ENCODE peak calls at places on chromosome 16, in nine cellular contexts. One of them, this sample, is unnamed.
A peak's percentile ranks its signal among the peaks of the same experiment; 100 is the strongest.

GRCh38 chr16:89721644-89722391 is 481 bp downstream of the ZNF276 start:
- DNase-seq in H7: peak; percentile 85
- DNase-seq in OCI-LY7: peak; percentile 78
- DNase-seq in heart right ventricle: peak; percentile 61
- DNase-seq in AG10803: peak; percentile 38
- DNase-seq in GM06990: peak; percentile 82
- DNase-seq in BJ: no peak
- DNase-seq in tibial artery: peak; percentile 77
- DNase-seq in naive thymus-derived CD4-positive, alpha-beta T cell: peak; percentile 75
- DNase-seq in this sample: no peak

GRCh38 chr16:86424413-86424812 is 85.9 kb upstream of the FOXF1 start:
- DNase-seq in naive thymus-derived CD4-positive, alpha-beta T cell: no peak
- DNase-seq in H7: no peak
- DNase-seq in GM06990: no peak
- DNase-seq in AG10803: no peak
- DNase-seq in heart right ventricle: no peak
- DNase-seq in OCI-LY7: no peak
- DNase-seq in tibial artery: no peak
- DNase-seq in BJ: no peak
- DNase-seq in this sample: peak; percentile 64

GRCh38 chr16:85556456-85557082 is 56.6 kb upstream of the GSE1 start:
- DNase-seq in AG10803: no peak
- DNase-seq in tibial artery: peak; percentile 86
- DNase-seq in GM06990: peak; percentile 70
- DNase-seq in heart right ventricle: peak; percentile 69
- DNase-seq in OCI-LY7: peak; percentile 69
- DNase-seq in H7: peak; percentile 90
- DNase-seq in BJ: no peak
- DNase-seq in naive thymus-derived CD4-positive, alpha-beta T cell: peak; percentile 61
- DNase-seq in this sample: peak; percentile 86

GRCh38 chr16:84423416-84423837 is 55.1 kb downstream of the ATP2C2 start:
- DNase-seq in GM06990: no peak
- DNase-seq in AG10803: peak; percentile 31
- DNase-seq in naive thymus-derived CD4-positive, alpha-beta T cell: no peak
- DNase-seq in OCI-LY7: peak; percentile 82
- DNase-seq in tibial artery: no peak
- DNase-seq in heart right ventricle: no peak
- DNase-seq in BJ: no peak
- DNase-seq in H7: no peak
- DNase-seq in this sample: peak; percentile 53

GRCh38 chr16:12976936-12977335 is 75.5 kb downstream of the SHISA9 start:
- DNase-seq in OCI-LY7: no peak
- DNase-seq in AG10803: no peak
- DNase-seq in tibial artery: no peak
- DNase-seq in naive thymus-derived CD4-positive, alpha-beta T cell: no peak
- DNase-seq in BJ: no peak
- DNase-seq in H7: no peak
- DNase-seq in GM06990: no peak
- DNase-seq in heart right ventricle: no peak
- DNase-seq in this sample: peak; percentile 49

GRCh38 chr16:49701867-49702494 is 153.9 kb downstream of the ZNF423 start:
- DNase-seq in BJ: no peak
- DNase-seq in OCI-LY7: no peak
- DNase-seq in H7: peak; percentile 86
- DNase-seq in tibial artery: peak; percentile 84
- DNase-seq in naive thymus-derived CD4-positive, alpha-beta T cell: no peak
- DNase-seq in heart right ventricle: peak; percentile 53
- DNase-seq in AG10803: peak; percentile 6
- DNase-seq in GM06990: no peak
- DNase-seq in this sample: peak; percentile 87

GRCh38 chr16:83615131-83615530 is 192.6 kb upstream of the HSBP1 start:
- DNase-seq in H7: no peak
- DNase-seq in AG10803: peak; percentile 64
- DNase-seq in OCI-LY7: no peak
- DNase-seq in BJ: no peak
- DNase-seq in heart right ventricle: no peak
- DNase-seq in GM06990: no peak
- DNase-seq in tibial artery: no peak
- DNase-seq in naive thymus-derived CD4-positive, alpha-beta T cell: no peak
- DNase-seq in this sample: no peak

GRCh38 chr16:56400458-56400857 is 24.9 kb downstream of the AMFR start:
- DNase-seq in heart right ventricle: no peak
- DNase-seq in tibial artery: no peak
- DNase-seq in naive thymus-derived CD4-positive, alpha-beta T cell: no peak
- DNase-seq in GM06990: no peak
- DNase-seq in BJ: no peak
- DNase-seq in AG10803: no peak
- DNase-seq in H7: no peak
- DNase-seq in OCI-LY7: no peak
- DNase-seq in this sample: no peak

GRCh38 chr16:66953462-66954096 is 7.5 kb upstream of the CES3 start:
- DNase-seq in naive thymus-derived CD4-positive, alpha-beta T cell: no peak
- DNase-seq in BJ: no peak
- DNase-seq in OCI-LY7: no peak
- DNase-seq in H7: no peak
- DNase-seq in tibial artery: no peak
- DNase-seq in AG10803: no peak
- DNase-seq in GM06990: no peak
- DNase-seq in heart right ventricle: no peak
- DNase-seq in this sample: no peak

GRCh38 chr16:66949472-66949871 is 11.6 kb upstream of the CES3 start:
- DNase-seq in AG10803: no peak
- DNase-seq in naive thymus-derived CD4-positive, alpha-beta T cell: no peak
- DNase-seq in GM06990: no peak
- DNase-seq in BJ: no peak
- DNase-seq in heart right ventricle: no peak
- DNase-seq in tibial artery: no peak
- DNase-seq in H7: no peak
- DNase-seq in OCI-LY7: no peak
- DNase-seq in this sample: no peak

GRCh38 chr16:66950437-66950836 is 10.6 kb upstream of the CES3 start:
- DNase-seq in AG10803: no peak
- DNase-seq in naive thymus-derived CD4-positive, alpha-beta T cell: no peak
- DNase-seq in GM06990: no peak
- DNase-seq in OCI-LY7: no peak
- DNase-seq in H7: no peak
- DNase-seq in BJ: no peak
- DNase-seq in tibial artery: no peak
- DNase-seq in heart right ventricle: no peak
- DNase-seq in this sample: no peak

GRCh38 chr16:66952430-66953139 is 8.5 kb upstream of the CES3 start:
- DNase-seq in heart right ventricle: no peak
- DNase-seq in naive thymus-derived CD4-positive, alpha-beta T cell: no peak
- DNase-seq in tibial artery: no peak
- DNase-seq in H7: no peak
- DNase-seq in AG10803: no peak
- DNase-seq in GM06990: no peak
- DNase-seq in BJ: no peak
- DNase-seq in OCI-LY7: no peak
- DNase-seq in this sample: no peak

GRCh38 chr16:66950971-66951790 is 9.9 kb upstream of the CES3 start:
- DNase-seq in naive thymus-derived CD4-positive, alpha-beta T cell: no peak
- DNase-seq in GM06990: no peak
- DNase-seq in BJ: no peak
- DNase-seq in heart right ventricle: no peak
- DNase-seq in tibial artery: no peak
- DNase-seq in AG10803: no peak
- DNase-seq in OCI-LY7: no peak
- DNase-seq in H7: no peak
- DNase-seq in this sample: no peak
- H3K4me3 ChIP-seq in naive thymus-derived CD4-positive, alpha-beta T cell: no peak overlapping the region
- H3K4me3 ChIP-seq in GM06990: no peak overlapping the region
- H3K4me3 ChIP-seq in BJ: no peak overlapping the region
- H3K4me3 ChIP-seq in heart right ventricle: no peak overlapping the region
- H3K4me3 ChIP-seq in tibial artery: no peak overlapping the region
- H3K4me3 ChIP-seq in AG10803: no peak overlapping the region
- H3K4me3 ChIP-seq in OCI-LY7: no peak overlapping the region
- H3K4me3 ChIP-seq in H7: no peak overlapping the region
- H3K4me3 ChIP-seq in this sample: peak overlapping the region; percentile 11

GRCh38 chr16:75621170-75621477 is 2.0 kb downstream of the ADAT1 start:
- DNase-seq in GM06990: no peak
- DNase-seq in tibial artery: no peak
- DNase-seq in heart right ventricle: no peak
- DNase-seq in naive thymus-derived CD4-positive, alpha-beta T cell: no peak
- DNase-seq in H7: peak; percentile 46
- DNase-seq in BJ: peak; percentile 5
- DNase-seq in AG10803: peak; percentile 47
- DNase-seq in OCI-LY7: peak; percentile 64
- DNase-seq in this sample: peak; percentile 52
- H3K4me3 ChIP-seq in GM06990: no peak overlapping the region
- H3K4me3 ChIP-seq in tibial artery: no peak overlapping the region
- H3K4me3 ChIP-seq in heart right ventricle: no peak overlapping the region
- H3K4me3 ChIP-seq in naive thymus-derived CD4-positive, alpha-beta T cell: peak overlapping the region; percentile 80
- H3K4me3 ChIP-seq in H7: no peak overlapping the region
- H3K4me3 ChIP-seq in BJ: no peak overlapping the region
- H3K4me3 ChIP-seq in AG10803: no peak overlapping the region
- H3K4me3 ChIP-seq in OCI-LY7: peak overlapping the region; percentile 82
- H3K4me3 ChIP-seq in this sample: peak overlapping the region; percentile 99

GRCh38 chr16:75112281-75113045 is 4.1 kb downstream of the LDHD start:
- DNase-seq in AG10803: no peak
- DNase-seq in tibial artery: no peak
- DNase-seq in heart right ventricle: no peak
- DNase-seq in GM06990: no peak
- DNase-seq in BJ: no peak
- DNase-seq in OCI-LY7: no peak
- DNase-seq in naive thymus-derived CD4-positive, alpha-beta T cell: no peak
- DNase-seq in H7: peak; percentile 55
- DNase-seq in this sample: no peak

GRCh38 chr16:75109732-75110243 is 6.8 kb downstream of the LDHD start:
- DNase-seq in naive thymus-derived CD4-positive, alpha-beta T cell: no peak
- DNase-seq in H7: peak; percentile 52
- DNase-seq in AG10803: no peak
- DNase-seq in GM06990: no peak
- DNase-seq in tibial artery: peak; percentile 88
- DNase-seq in heart right ventricle: peak; percentile 78
- DNase-seq in OCI-LY7: peak; percentile 63
- DNase-seq in BJ: no peak
- DNase-seq in this sample: peak; percentile 58

GRCh38 chr16:75110637-75111513 is 5.7 kb downstream of the LDHD start:
- DNase-seq in AG10803: peak; percentile 85
- DNase-seq in BJ: peak; percentile 29
- DNase-seq in OCI-LY7: peak; percentile 93
- DNase-seq in heart right ventricle: peak; percentile 91
- DNase-seq in H7: peak; percentile 96
- DNase-seq in naive thymus-derived CD4-positive, alpha-beta T cell: peak; percentile 82
- DNase-seq in GM06990: peak; percentile 83
- DNase-seq in tibial artery: peak; percentile 95
- DNase-seq in this sample: peak; percentile 96

GRCh38 chr16:75113046-75113491 is 3.5 kb downstream of the LDHD start:
- DNase-seq in GM06990: no peak
- DNase-seq in tibial artery: peak; percentile 57
- DNase-seq in heart right ventricle: no peak
- DNase-seq in AG10803: no peak
- DNase-seq in OCI-LY7: no peak
- DNase-seq in H7: peak; percentile 72
- DNase-seq in naive thymus-derived CD4-positive, alpha-beta T cell: no peak
- DNase-seq in BJ: no peak
- DNase-seq in this sample: peak; percentile 70

GRCh38 chr16:75111514-75112280 is 4.9 kb downstream of the LDHD start:
- DNase-seq in H7: no peak
- DNase-seq in OCI-LY7: no peak
- DNase-seq in heart right ventricle: peak; percentile 66
- DNase-seq in AG10803: no peak
- DNase-seq in naive thymus-derived CD4-positive, alpha-beta T cell: no peak
- DNase-seq in BJ: no peak
- DNase-seq in tibial artery: peak; percentile 65
- DNase-seq in GM06990: no peak
- DNase-seq in this sample: peak; percentile 70
- H3K4me3 ChIP-seq in H7: no peak overlapping the region
- H3K4me3 ChIP-seq in OCI-LY7: no peak overlapping the region
- H3K4me3 ChIP-seq in heart right ventricle: peak overlapping the region; percentile 39
- H3K4me3 ChIP-seq in AG10803: no peak overlapping the region
- H3K4me3 ChIP-seq in naive thymus-derived CD4-positive, alpha-beta T cell: peak overlapping the region; percentile 36
- H3K4me3 ChIP-seq in BJ: no peak overlapping the region
- H3K4me3 ChIP-seq in tibial artery: no peak overlapping the region
- H3K4me3 ChIP-seq in GM06990: no peak overlapping the region
- H3K4me3 ChIP-seq in this sample: no peak overlapping the region

GRCh38 chr16:30983289-30983889 is 1.6 kb upstream of the HSD3B7 start:
- DNase-seq in AG10803: no peak
- DNase-seq in OCI-LY7: no peak
- DNase-seq in naive thymus-derived CD4-positive, alpha-beta T cell: no peak
- DNase-seq in H7: no peak
- DNase-seq in heart right ventricle: no peak
- DNase-seq in BJ: no peak
- DNase-seq in GM06990: no peak
- DNase-seq in tibial artery: no peak
- DNase-seq in this sample: peak; percentile 65

GRCh38 chr16:30980959-30981358 is 4.0 kb upstream of the HSD3B7 start:
- DNase-seq in H7: no peak
- DNase-seq in heart right ventricle: no peak
- DNase-seq in OCI-LY7: no peak
- DNase-seq in naive thymus-derived CD4-positive, alpha-beta T cell: no peak
- DNase-seq in AG10803: no peak
- DNase-seq in tibial artery: no peak
- DNase-seq in GM06990: no peak
- DNase-seq in BJ: no peak
- DNase-seq in this sample: no peak

GRCh38 chr16:30983898-30984610 is 953 bp upstream of the HSD3B7 start:
- DNase-seq in tibial artery: no peak
- DNase-seq in H7: no peak
- DNase-seq in GM06990: no peak
- DNase-seq in AG10803: no peak
- DNase-seq in naive thymus-derived CD4-positive, alpha-beta T cell: no peak
- DNase-seq in BJ: no peak
- DNase-seq in heart right ventricle: no peak
- DNase-seq in OCI-LY7: no peak
- DNase-seq in this sample: no peak

GRCh38 chr16:30984669-30985400 is at the start of gene HSD3B7:
- DNase-seq in tibial artery: peak; percentile 93
- DNase-seq in OCI-LY7: peak; percentile 69
- DNase-seq in BJ: no peak
- DNase-seq in heart right ventricle: peak; percentile 91
- DNase-seq in AG10803: peak; percentile 73
- DNase-seq in naive thymus-derived CD4-positive, alpha-beta T cell: peak; percentile 91
- DNase-seq in H7: peak; percentile 99
- DNase-seq in GM06990: peak; percentile 72
- DNase-seq in this sample: peak; percentile 99

DNA sequence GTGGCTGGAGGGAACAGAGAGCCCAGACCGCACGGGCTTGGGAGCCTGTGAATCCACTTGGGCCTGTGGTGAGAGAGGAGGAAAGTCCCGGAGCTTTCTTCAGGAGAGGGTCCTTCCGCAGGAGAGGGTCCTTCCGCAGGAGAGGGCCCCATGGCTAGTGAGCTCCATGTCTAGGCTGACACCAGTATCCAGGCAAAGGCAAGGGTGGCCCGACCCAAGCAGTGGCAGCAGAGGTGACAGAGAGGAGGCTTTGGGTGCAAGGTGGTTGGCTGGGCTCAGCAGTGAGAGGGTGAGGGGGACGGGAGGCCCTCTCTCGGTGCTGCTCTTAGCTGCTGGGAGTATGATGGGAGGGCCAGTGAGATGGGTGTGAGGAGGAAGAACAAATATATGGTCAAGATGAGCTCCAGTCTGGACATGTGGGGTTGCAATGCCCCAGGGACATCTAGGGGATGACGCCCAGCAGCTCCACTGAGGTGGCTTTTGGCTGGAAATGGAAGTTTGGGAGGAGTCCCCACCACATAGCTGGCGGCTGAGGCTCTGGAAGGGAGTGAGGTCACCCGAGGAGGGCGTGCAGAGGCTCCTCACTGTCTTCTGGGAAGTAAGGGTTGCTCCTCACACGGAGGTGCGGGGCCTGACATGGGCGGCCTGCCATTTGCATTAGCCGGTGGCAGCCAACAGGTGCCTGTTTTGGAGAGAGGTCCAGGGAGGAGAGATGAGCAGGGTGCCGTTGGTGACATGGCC is 2.3 kb upstream of the HSD3B7 start:
- DNase-seq in naive thymus-derived CD4-positive, alpha-beta T cell: no peak
- DNase-seq in H7: no peak
- DNase-seq in heart right ventricle: no peak
- DNase-seq in tibial artery: no peak
- DNase-seq in GM06990: no peak
- DNase-seq in AG10803: peak; percentile 79
- DNase-seq in OCI-LY7: no peak
- DNase-seq in BJ: no peak
- DNase-seq in this sample: no peak
- H3K4me3 ChIP-seq in naive thymus-derived CD4-positive, alpha-beta T cell: no peak overlapping the region
- H3K4me3 ChIP-seq in H7: no peak overlapping the region
- H3K4me3 ChIP-seq in heart right ventricle: no peak overlapping the region
- H3K4me3 ChIP-seq in tibial artery: no peak overlapping the region
- H3K4me3 ChIP-seq in GM06990: no peak overlapping the region
- H3K4me3 ChIP-seq in AG10803: no peak overlapping the region
- H3K4me3 ChIP-seq in OCI-LY7: no peak overlapping the region
- H3K4me3 ChIP-seq in BJ: no peak overlapping the region
- H3K4me3 ChIP-seq in this sample: no peak overlapping the region

This sample was measured in endodermal cell.